ENCODE peak calls at places on chromosomes 16 and 17, in four cellular contexts. W is Peyer's patch, C is tibial nerve, E is heart left ventricle. K is an unnamed sample. For H3K4me1, the result is how much of the 10 kb centered on the place peaks cover.

GRCh38 chr17:80263253-80264047 is 2.8 kb downstream of the RNF213 start:
- DNase-seq in W (peak), C (peak), E (peak), K (peak)

GRCh38 chr16:12613131-12613991 is 190.3 kb downstream of the CPPED1 start:
- DNase-seq in W (no peak), C (no peak), E (no peak), K (peak)

GRCh38 chr17:57021226-57021940 is 43.5 kb downstream of the SCPEP1 start:
- DNase-seq in W (no peak), C (no peak), E (no peak), K (no peak)

GRCh38 chr16:1650131-1650530 is 27.9 kb upstream of the JPT2 start:
- DNase-seq in W (no peak), C (no peak), E (no peak), K (no peak)

GRCh38 chr16:88686439-88687253 is at the start of gene SNAI3:
- DNase-seq in W (peak), C (peak), E (peak), K (peak)

GRCh38 chr17:56737741-56738161 is 96.0 kb downstream of the C17orf67 start:
- DNase-seq in W (no peak), C (no peak), E (no peak), K (no peak)

GRCh38 chr16:51698647-51699046 is 547.6 kb upstream of the SALL1 start:
- DNase-seq in W (no peak), C (no peak), E (no peak), K (no peak)

GRCh38 chr17:6510321-6511023 is 45.9 kb downstream of the PITPNM3 start:
- DNase-seq in W (no peak), C (no peak), E (no peak), K (no peak)

GRCh38 chr16:3578610-3579551 is 1.7 kb upstream of the NLRC3 start:
- DNase-seq in W (peak), C (no peak), E (peak), K (no peak)

GRCh38 chr16:3356118-3356517 is 429 bp downstream of the OR2C1 start:
- DNase-seq in W (no peak), C (no peak), E (no peak), K (no peak)

GRCh38 chr17:29581583-29582253 is 7.7 kb downstream of the GIT1 start:
- DNase-seq in W (no peak), C (no peak), E (peak), K (peak)

GRCh38 chr17:17711708-17712141 is 30.5 kb downstream of the RAI1 start:
- DNase-seq in W (no peak), C (no peak), E (no peak), K (no peak)

GRCh38 chr17:70217571-70217970 is 48.2 kb downstream of the KCNJ2 start:
- DNase-seq in W (no peak), C (no peak), E (no peak), K (no peak)

GRCh38 chr17:48004973-48005372 is 32.6 kb downstream of the COPZ2 start:
- DNase-seq in W (no peak), C (no peak), E (no peak), K (no peak)

GRCh38 chr17:76434870-76435269 is 18.1 kb downstream of the UBE2O start:
- DNase-seq in W (no peak), C (no peak), E (no peak), K (no peak)

GRCh38 chr16:14199624-14200023 is 128.5 kb downstream of the MRTFB start:
- DNase-seq in W (no peak), C (no peak), E (no peak), K (no peak)

GRCh38 chr16:53091508-53092211 is 36.9 kb downstream of the CHD9 start:
- DNase-seq in W (peak), C (peak), E (peak), K (no peak)

GRCh38 chr16:28863929-28864886 is 565 bp downstream of the SH2B1 start:
- DNase-seq in W (no peak), C (peak), E (no peak), K (no peak)

GRCh38 chr16:77171750-77172635 is 19.0 kb upstream of the MON1B start:
- DNase-seq in W (no peak), C (peak), E (no peak), K (no peak)

GRCh38 chr17:229130-229944 is 47.9 kb upstream of the DOC2B start:
- DNase-seq in W (no peak), C (no peak), E (peak), K (peak)

GRCh38 chr16:3879258-3879886 is 1.1 kb downstream of the CREBBP start:
- DNase-seq in W (no peak), C (no peak), E (peak), K (peak)

GRCh38 chr16:13307255-13307654 is 405.9 kb downstream of the SHISA9 start:
- DNase-seq in W (no peak), C (no peak), E (no peak), K (no peak)

GRCh38 chr17:1179635-1180433 is at the start of gene ABR:
- DNase-seq in W (peak), C (no peak), E (peak), K (no peak)

GRCh38 chr17:57651451-57651850 is 93.6 kb downstream of the CCDC182 start:
- DNase-seq in W (no peak), C (no peak), E (no peak), K (no peak)

GRCh38 chr17:49327835-49328784 is 33.9 kb downstream of the ZNF652 start:
- DNase-seq in W (no peak), C (no peak), E (no peak), K (no peak)

GRCh38 chr17:2250140-2251095 is 53.2 kb downstream of the SMG6 start:
- DNase-seq in W (peak), C (no peak), E (no peak), K (no peak)

GRCh38 chr17:40821536-40821935 is 878 bp downstream of the KRT10 start:
- DNase-seq in W (no peak), C (no peak), E (no peak), K (no peak)

GRCh38 chr16:83701494-83701893 is 106.3 kb upstream of the HSBP1 start:
- DNase-seq in W (no peak), C (no peak), E (no peak), K (no peak)

GRCh38 chr17:64180674-64181073 is 50.7 kb upstream of the ERN1 start:
- DNase-seq in W (no peak), C (no peak), E (no peak), K (no peak)

GRCh38 chr17:46884552-46884951 is 33.2 kb downstream of the WNT9B start:
- DNase-seq in W (no peak), C (no peak), E (no peak), K (no peak)

GRCh38 chr17:17682293-17682736 is 1.1 kb downstream of the RAI1 start:
- DNase-seq in W (peak), C (no peak), E (peak), K (peak)

GRCh38 chr17:80647746-80648145 is 103.1 kb downstream of the RPTOR start:
- DNase-seq in W (no peak), C (no peak), E (no peak), K (no peak)

GRCh38 chr17:50593321-50593720 is 32.8 kb downstream of the CACNA1G start:
- DNase-seq in W (no peak), C (no peak), E (no peak), K (no peak)

GRCh38 chr17:64240261-64240740 is 22.8 kb downstream of the TEX2 start:
- DNase-seq in W (no peak), C (no peak), E (no peak), K (no peak)

GRCh38 chr17:59565959-59566324 is 532 bp downstream of the DHX40 start:
- DNase-seq in W (peak), C (peak), E (no peak), K (peak)

GRCh38 chr16:3485821-3486505 is 9.3 kb downstream of the C16orf90 start:
- DNase-seq in W (no peak), C (no peak), E (peak), K (no peak)

GRCh38 chr16:53097190-53097589 is 42.4 kb downstream of the CHD9 start:
- DNase-seq in W (no peak), C (no peak), E (no peak), K (no peak)

GRCh38 chr17:33910200-33910857 is 344.8 kb upstream of the CCL2 start:
- DNase-seq in W (no peak), C (no peak), E (no peak), K (no peak)

GRCh38 chr16:11796227-11797165 is 562 bp downstream of the ZC3H7A start:
- DNase-seq in W (peak), C (peak), E (peak), K (peak)

GRCh38 chr16:48535831-48536599 is 74.0 kb downstream of the N4BP1 start:
- DNase-seq in W (no peak), C (no peak), E (peak), K (no peak)

GRCh38 chr16:72988568-72988967 is 59.4 kb downstream of the ZFHX3 start:
- DNase-seq in W (no peak), C (no peak), E (no peak), K (no peak)
- H3K4me1 ChIP-seq in W (under half), C (half or more), E (half or more), K (under half)

GRCh38 chr16:84914273-84914672 is 94.5 kb downstream of the CRISPLD2 start:
- DNase-seq in W (no peak), C (peak), E (peak), K (no peak)
- TF ChIP-seq POLR2A in W (no peak), C (no peak), E (no peak), K (no peak)

GRCh38 chr17:77541995-77542394 is 401.2 kb downstream of the SEC14L1 start:
- DNase-seq in W (no peak), C (no peak), E (no peak), K (no peak)
- H3K27ac ChIP-seq in W (no peak), C (no peak), E (peak), K (no peak)

DNA sequence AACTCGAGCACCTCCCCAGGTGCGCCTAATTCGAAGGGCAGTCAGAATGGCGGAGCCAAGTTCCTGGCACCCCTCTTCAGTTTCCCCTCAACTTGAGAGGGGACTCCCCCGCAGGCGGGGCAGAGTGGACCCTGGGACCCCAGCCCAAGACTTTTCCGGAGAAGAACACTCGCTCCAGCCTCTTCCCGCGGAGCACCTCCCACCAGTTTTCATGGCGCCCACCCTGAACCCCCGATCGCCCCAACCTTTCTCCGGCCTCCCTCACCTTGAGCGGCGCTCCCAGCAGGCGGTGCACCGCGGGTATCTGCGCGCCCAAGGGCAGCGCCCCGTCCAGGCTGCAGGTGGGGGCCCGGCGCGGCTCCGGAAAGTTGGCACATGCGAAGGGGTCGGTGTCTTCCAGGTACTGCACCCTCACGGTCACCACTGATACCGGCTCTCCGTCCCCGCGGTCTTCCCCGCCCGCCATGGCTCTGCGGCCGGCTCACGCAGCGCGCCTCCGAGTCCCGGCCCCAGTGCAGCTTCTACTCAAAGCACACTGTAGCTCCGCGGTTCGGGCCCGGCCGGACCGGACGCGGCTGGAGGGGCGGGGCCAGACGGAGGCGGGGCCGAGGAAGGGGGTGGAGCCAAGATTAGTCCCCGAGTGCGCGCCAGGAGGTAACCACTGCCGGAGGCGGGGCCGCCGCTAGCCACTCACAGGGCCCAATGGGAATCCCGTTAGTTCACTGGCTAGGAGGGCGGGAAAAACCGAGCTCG is at the start of gene FHOD1:
- DNase-seq in W (peak), C (peak), E (peak), K (peak)
- H3K4me1 ChIP-seq in W (half or more), C (under half), E (under half), K (under half)

DNA sequence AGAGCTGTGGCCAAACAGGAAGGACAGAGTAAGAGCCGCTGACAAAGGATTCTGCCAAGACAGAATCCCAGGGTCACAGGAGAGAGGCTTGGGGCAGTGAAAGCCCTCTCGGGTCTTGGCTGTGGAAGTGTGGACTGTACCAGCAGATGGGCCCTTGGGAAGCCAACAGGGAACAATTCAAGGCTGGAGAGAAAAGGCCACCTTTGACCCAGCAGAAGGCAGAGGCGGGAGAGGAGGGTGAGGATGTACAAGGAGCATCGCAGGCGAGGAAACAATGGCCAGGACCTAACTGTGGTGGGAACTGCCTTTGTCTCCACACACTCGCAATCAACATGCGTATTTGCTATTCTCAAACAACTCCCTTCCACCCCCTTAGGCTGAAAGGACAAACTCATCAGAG is 15.7 kb downstream of the CARHSP1 start:
- DNase-seq in W (no peak), C (no peak), E (no peak), K (no peak)
- TF ChIP-seq POLR2A in W (no peak), C (no peak), E (no peak), K (no peak)

K was measured in right lobe of liver.